ENCODE peak calls at places on chromosome 2, in four cellular contexts. J is HepG2; V is CD8-positive, alpha-beta memory T cell; I is astrocyte of the cerebellum. G is an unnamed sample.

GRCh38 chr2:167924556-167924955 is 322.8 kb downstream of the STK39 start:
- DNase-seq in J (no peak), V (no peak), I (no peak), G (no peak)

GRCh38 chr2:98505311-98505808 is 60.7 kb downstream of the INPP4A start:
- DNase-seq in J (no peak), V (no peak), I (no peak), G (no peak)

GRCh38 chr2:139123795-139124194 is 343.6 kb upstream of the NXPH2 start:
- DNase-seq in J (no peak), V (no peak), I (no peak), G (no peak)

GRCh38 chr2:144358979-144359541 is 160.9 kb downstream of the ZEB2 start:
- DNase-seq in J (no peak), V (no peak), I (no peak), G (peak; percentile 51)

GRCh38 chr2:62197017-62197586 is 1.2 kb downstream of the B3GNT2 start:
- DNase-seq in J (peak; percentile 43), V (peak; percentile 66), I (no peak), G (no peak)

GRCh38 chr2:24969784-24970183 is 2.0 kb downstream of the DNAJC27 start:
- DNase-seq in J (no peak), V (no peak), I (no peak), G (no peak)

GRCh38 chr2:81334046-81334445 is 1029.5 kb upstream of the LRRTM1 start:
- DNase-seq in J (no peak), V (no peak), I (no peak), G (no peak)

GRCh38 chr2:147501973-147502372 is 342.9 kb upstream of the ACVR2A start:
- DNase-seq in J (no peak), V (no peak), I (no peak), G (no peak)

GRCh38 chr2:3357926-3358325 is 19.7 kb downstream of the EIPR1 start:
- DNase-seq in J (no peak), V (no peak), I (no peak), G (no peak)

GRCh38 chr2:236824836-236825235 is 255.2 kb downstream of the ACKR3 start:
- DNase-seq in J (no peak), V (no peak), I (no peak), G (no peak)

GRCh38 chr2:74043345-74044329 is 58.9 kb downstream of the TET3 start:
- DNase-seq in J (peak; percentile 62), V (no peak), I (no peak), G (no peak)

GRCh38 chr2:128390256-128390990 is 71.8 kb upstream of the HS6ST1 start:
- DNase-seq in J (no peak), V (no peak), I (no peak), G (no peak)

GRCh38 chr2:191218292-191218898 is 26.8 kb upstream of the MYO1B start:
- DNase-seq in J (peak; percentile 80), V (peak; percentile 23), I (peak; percentile 78), G (peak; percentile 55)

GRCh38 chr2:197163755-197164753 is 146.5 kb downstream of the ANKRD44 start:
- DNase-seq in J (no peak), V (no peak), I (no peak), G (no peak)
- H3K4me3 ChIP-seq in J (no peak overlapping the region), V (no peak overlapping the region), I (no peak overlapping the region), G (peak overlapping the region; percentile 29)

DNA sequence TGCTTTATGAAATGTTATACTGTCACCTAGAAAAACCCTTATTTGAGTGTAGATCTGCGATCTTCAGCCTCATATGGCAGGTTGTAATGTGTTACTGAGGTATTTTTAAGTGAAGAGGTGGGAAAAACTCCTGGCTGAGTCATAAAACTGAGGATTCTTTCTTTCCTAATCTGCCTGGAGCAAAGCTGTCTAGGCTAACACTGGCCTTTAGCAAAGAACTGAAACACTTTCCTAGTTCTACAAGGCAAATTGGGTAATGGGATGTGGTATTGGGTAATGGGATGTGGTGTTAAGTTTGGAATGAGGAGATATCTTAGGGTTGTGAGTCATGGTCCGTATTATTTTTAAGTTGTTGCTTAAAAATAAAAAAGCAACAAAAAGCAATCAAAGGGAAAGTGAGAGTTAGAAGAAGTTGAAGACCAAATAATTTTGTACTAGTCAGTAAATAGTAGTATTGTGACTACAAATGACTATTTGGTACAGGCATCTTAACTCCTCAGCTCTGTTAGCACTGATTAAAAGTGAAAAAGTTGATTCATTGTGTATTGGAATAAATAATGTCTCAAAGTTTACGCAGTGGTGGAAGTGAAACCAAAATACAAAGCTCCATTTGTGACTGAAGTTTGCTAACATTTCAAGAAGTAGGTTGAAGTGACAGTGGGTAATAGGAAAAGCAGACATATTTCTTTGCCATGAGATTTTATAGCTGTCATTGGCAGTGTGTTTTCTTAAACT is 216.8 kb downstream of the CAMKMT start:
- DNase-seq in J (no peak), V (no peak), I (peak; percentile 12), G (peak; percentile 61)
- H3K4me3 ChIP-seq in J (no peak overlapping the region), V (no peak overlapping the region), I (no peak overlapping the region), G (no peak overlapping the region)

GRCh38 chr2:176066645-176067586 is 16.8 kb downstream of the EVX2 start:
- DNase-seq in J (no peak), V (no peak), I (no peak), G (no peak)
- H3K4me3 ChIP-seq in J (peak overlapping the region; percentile 44), V (no peak overlapping the region), I (no peak overlapping the region), G (peak overlapping the region; percentile 30)

DNA sequence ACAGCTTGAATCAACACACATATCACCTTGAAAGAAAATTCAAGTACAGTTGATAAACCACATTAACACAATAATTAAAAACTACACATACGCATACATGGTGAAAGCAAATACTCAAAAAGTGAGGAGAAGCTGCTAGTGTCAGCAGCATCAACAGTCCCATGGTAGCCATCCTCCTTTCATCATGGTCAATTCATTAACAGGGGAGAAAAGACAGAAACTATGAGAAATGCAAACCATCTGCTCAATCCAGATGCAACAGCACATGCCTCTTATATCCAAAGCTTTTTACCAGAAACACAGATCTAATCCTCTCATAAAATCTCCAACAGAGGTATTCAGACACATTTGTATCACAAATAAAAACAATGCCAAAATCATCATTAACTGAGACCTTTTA is 81.9 kb upstream of the CHRNA1 start:
- DNase-seq in J (no peak), V (no peak), I (no peak), G (no peak)
- H3K4me3 ChIP-seq in J (no peak overlapping the region), V (no peak overlapping the region), I (peak overlapping the region; percentile 57), G (peak overlapping the region; percentile 54)

GRCh38 chr2:28102455-28102874 is 211.9 kb downstream of the BABAM2 start:
- DNase-seq in J (no peak), V (no peak), I (peak; percentile 86), G (peak; percentile 56)
- H3K4me3 ChIP-seq in J (no peak overlapping the region), V (no peak overlapping the region), I (no peak overlapping the region), G (no peak overlapping the region)

DNA sequence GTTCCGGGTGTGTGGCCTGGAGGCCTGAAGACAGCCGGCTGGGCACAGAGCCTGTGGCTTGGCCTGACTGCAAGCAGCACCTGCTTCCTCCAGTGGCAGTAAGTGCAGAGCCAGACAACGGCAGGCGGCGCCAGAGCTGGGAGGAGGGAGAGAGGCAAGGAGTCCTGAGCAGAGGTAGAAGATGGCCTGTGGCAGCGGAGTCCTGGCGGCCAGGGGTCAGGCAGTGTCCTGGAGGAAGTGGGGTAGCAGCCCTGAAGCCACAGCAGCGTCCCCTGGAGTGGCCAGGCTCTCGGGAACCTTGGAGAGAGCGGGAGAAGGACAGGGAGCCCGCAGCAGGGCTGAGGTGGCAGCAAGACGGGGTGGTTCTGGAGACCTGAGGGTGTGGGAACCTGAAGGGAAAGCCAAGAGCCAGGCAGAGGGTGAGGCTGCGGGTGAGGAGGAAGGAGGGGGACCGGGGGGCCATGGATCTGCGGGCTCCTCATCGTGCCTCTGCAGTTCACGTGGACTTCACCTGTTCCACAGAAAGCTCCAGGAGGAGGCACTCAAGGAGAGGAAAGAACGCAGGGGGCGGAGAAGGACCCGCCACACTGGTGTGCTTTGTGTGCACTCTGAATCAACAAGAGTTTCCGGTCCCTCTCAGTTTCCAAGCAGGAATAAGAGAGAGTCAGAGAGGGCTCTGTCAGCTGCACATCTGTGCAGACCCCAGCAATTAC is 85.9 kb downstream of the USP40 start:
- DNase-seq in J (peak; percentile 18), V (no peak), I (peak; percentile 16), G (no peak)
- H3K4me3 ChIP-seq in J (no peak overlapping the region), V (no peak overlapping the region), I (no peak overlapping the region), G (no peak overlapping the region)

GRCh38 chr2:68280846-68281245 is 28.5 kb upstream of the PPP3R1 start:
- DNase-seq in J (no peak), V (no peak), I (no peak), G (no peak)
- H3K4me3 ChIP-seq in J (no peak overlapping the region), V (no peak overlapping the region), I (no peak overlapping the region), G (no peak overlapping the region)